ENCODE peak calls at places on chromosome 9, in ten cellular contexts. One of them, this sample, is unnamed.

GRCh38 chr9:129610473-129611301 is 10.2 kb downstream of the C9orf50 start:
- DNase-seq in NCI-H446: no peak
- DNase-seq in mesendoderm: peak
- DNase-seq in NCI-H69: peak
- DNase-seq in iPS-NIHi11: peak
- DNase-seq in T-helper 1 cell: peak
- DNase-seq in cortex of kidney: no peak
- DNase-seq in caudate nucleus: peak
- DNase-seq in M059J: peak
- DNase-seq in T-helper 2 cell: peak
- DNase-seq in this sample: peak

GRCh38 chr9:73839471-73839870 is 657.7 kb upstream of the RORB start:
- DNase-seq in NCI-H446: no peak
- DNase-seq in mesendoderm: no peak
- DNase-seq in NCI-H69: no peak
- DNase-seq in iPS-NIHi11: no peak
- DNase-seq in T-helper 1 cell: no peak
- DNase-seq in cortex of kidney: no peak
- DNase-seq in caudate nucleus: no peak
- DNase-seq in M059J: no peak
- DNase-seq in T-helper 2 cell: no peak
- DNase-seq in this sample: no peak

GRCh38 chr9:116099821-116100220 is 53.8 kb upstream of the PAPPA start:
- DNase-seq in NCI-H446: no peak
- DNase-seq in mesendoderm: no peak
- DNase-seq in NCI-H69: no peak
- DNase-seq in iPS-NIHi11: no peak
- DNase-seq in T-helper 1 cell: no peak
- DNase-seq in cortex of kidney: no peak
- DNase-seq in caudate nucleus: no peak
- DNase-seq in M059J: peak
- DNase-seq in T-helper 2 cell: no peak
- DNase-seq in this sample: no peak

GRCh38 chr9:40913928-40914673 is 214.4 kb downstream of the FOXD4L6 start:
- DNase-seq in NCI-H446: no peak
- DNase-seq in mesendoderm: no peak
- DNase-seq in NCI-H69: no peak
- DNase-seq in iPS-NIHi11: no peak
- DNase-seq in T-helper 1 cell: no peak
- DNase-seq in cortex of kidney: no peak
- DNase-seq in caudate nucleus: no peak
- DNase-seq in M059J: no peak
- DNase-seq in T-helper 2 cell: no peak
- DNase-seq in this sample: no peak

GRCh38 chr9:91060520-91061343 is 259.1 kb downstream of the SYK start:
- DNase-seq in NCI-H446: no peak
- DNase-seq in mesendoderm: no peak
- DNase-seq in NCI-H69: peak
- DNase-seq in iPS-NIHi11: peak
- DNase-seq in T-helper 1 cell: no peak
- DNase-seq in cortex of kidney: no peak
- DNase-seq in caudate nucleus: no peak
- DNase-seq in M059J: peak
- DNase-seq in T-helper 2 cell: no peak
- DNase-seq in this sample: no peak

GRCh38 chr9:109198736-109199384 is 31.8 kb upstream of the FRRS1L start:
- DNase-seq in NCI-H446: no peak
- DNase-seq in mesendoderm: peak
- DNase-seq in NCI-H69: peak
- DNase-seq in iPS-NIHi11: peak
- DNase-seq in T-helper 1 cell: no peak
- DNase-seq in cortex of kidney: no peak
- DNase-seq in caudate nucleus: no peak
- DNase-seq in M059J: peak
- DNase-seq in T-helper 2 cell: no peak
- DNase-seq in this sample: no peak

GRCh38 chr9:129887210-129888084 is 52.2 kb downstream of the USP20 start:
- DNase-seq in NCI-H446: no peak
- DNase-seq in mesendoderm: no peak
- DNase-seq in NCI-H69: no peak
- DNase-seq in iPS-NIHi11: no peak
- DNase-seq in T-helper 1 cell: peak
- DNase-seq in cortex of kidney: no peak
- DNase-seq in caudate nucleus: no peak
- DNase-seq in M059J: peak
- DNase-seq in T-helper 2 cell: peak
- DNase-seq in this sample: no peak

GRCh38 chr9:125966959-125967711 is 220.0 kb downstream of the PBX3 start:
- DNase-seq in NCI-H446: no peak
- DNase-seq in mesendoderm: no peak
- DNase-seq in NCI-H69: peak
- DNase-seq in iPS-NIHi11: no peak
- DNase-seq in T-helper 1 cell: no peak
- DNase-seq in cortex of kidney: no peak
- DNase-seq in caudate nucleus: no peak
- DNase-seq in M059J: no peak
- DNase-seq in T-helper 2 cell: no peak
- DNase-seq in this sample: no peak

GRCh38 chr9:105503873-105504272 is 54.1 kb upstream of the FKTN start:
- DNase-seq in NCI-H446: no peak
- DNase-seq in mesendoderm: peak
- DNase-seq in NCI-H69: peak
- DNase-seq in iPS-NIHi11: peak
- DNase-seq in T-helper 1 cell: peak
- DNase-seq in cortex of kidney: no peak
- DNase-seq in caudate nucleus: no peak
- DNase-seq in M059J: no peak
- DNase-seq in T-helper 2 cell: no peak
- DNase-seq in this sample: no peak

GRCh38 chr9:136978073-136978864 is 965 bp downstream of the PTGDS start:
- DNase-seq in NCI-H446: no peak
- DNase-seq in mesendoderm: peak
- DNase-seq in NCI-H69: peak
- DNase-seq in iPS-NIHi11: peak
- DNase-seq in T-helper 1 cell: peak
- DNase-seq in cortex of kidney: no peak
- DNase-seq in caudate nucleus: peak
- DNase-seq in M059J: peak
- DNase-seq in T-helper 2 cell: peak
- DNase-seq in this sample: peak

GRCh38 chr9:124773473-124774130 is 2.5 kb upstream of the NR6A1 start:
- DNase-seq in NCI-H446: no peak
- DNase-seq in mesendoderm: no peak
- DNase-seq in NCI-H69: no peak
- DNase-seq in iPS-NIHi11: no peak
- DNase-seq in T-helper 1 cell: no peak
- DNase-seq in cortex of kidney: no peak
- DNase-seq in caudate nucleus: no peak
- DNase-seq in M059J: no peak
- DNase-seq in T-helper 2 cell: no peak
- DNase-seq in this sample: no peak

GRCh38 chr9:5146241-5146640 is 39.2 kb downstream of the INSL6 start:
- DNase-seq in NCI-H446: no peak
- DNase-seq in mesendoderm: no peak
- DNase-seq in NCI-H69: no peak
- DNase-seq in iPS-NIHi11: no peak
- DNase-seq in T-helper 1 cell: no peak
- DNase-seq in cortex of kidney: no peak
- DNase-seq in caudate nucleus: no peak
- DNase-seq in M059J: no peak
- DNase-seq in T-helper 2 cell: no peak
- DNase-seq in this sample: no peak

GRCh38 chr9:37128051-37128450 is 7.7 kb downstream of the ZCCHC7 start:
- DNase-seq in NCI-H446: no peak
- DNase-seq in mesendoderm: no peak
- DNase-seq in NCI-H69: peak
- DNase-seq in iPS-NIHi11: no peak
- DNase-seq in T-helper 1 cell: no peak
- DNase-seq in cortex of kidney: no peak
- DNase-seq in caudate nucleus: no peak
- DNase-seq in M059J: no peak
- DNase-seq in T-helper 2 cell: no peak
- DNase-seq in this sample: no peak

GRCh38 chr9:347667-348292 is 133.1 kb downstream of the DOCK8 start:
- DNase-seq in NCI-H446: peak
- DNase-seq in mesendoderm: peak
- DNase-seq in NCI-H69: peak
- DNase-seq in iPS-NIHi11: peak
- DNase-seq in T-helper 1 cell: no peak
- DNase-seq in cortex of kidney: no peak
- DNase-seq in caudate nucleus: no peak
- DNase-seq in M059J: peak
- DNase-seq in T-helper 2 cell: no peak
- DNase-seq in this sample: peak

GRCh38 chr9:72898784-72899733 is 53.8 kb downstream of the ALDH1A1 start:
- DNase-seq in NCI-H446: no peak
- DNase-seq in mesendoderm: no peak
- DNase-seq in NCI-H69: no peak
- DNase-seq in iPS-NIHi11: no peak
- DNase-seq in T-helper 1 cell: no peak
- DNase-seq in cortex of kidney: no peak
- DNase-seq in caudate nucleus: no peak
- DNase-seq in M059J: no peak
- DNase-seq in T-helper 2 cell: no peak
- DNase-seq in this sample: no peak

GRCh38 chr9:629136-629535 is 212.4 kb upstream of the DMRT1 start:
- DNase-seq in NCI-H446: no peak
- DNase-seq in mesendoderm: no peak
- DNase-seq in NCI-H69: no peak
- DNase-seq in iPS-NIHi11: no peak
- DNase-seq in T-helper 1 cell: no peak
- DNase-seq in cortex of kidney: no peak
- DNase-seq in caudate nucleus: no peak
- DNase-seq in M059J: peak
- DNase-seq in T-helper 2 cell: no peak
- DNase-seq in this sample: no peak

GRCh38 chr9:96680812-96681499 is 25.8 kb upstream of the PRXL2C start:
- DNase-seq in NCI-H446: no peak
- DNase-seq in mesendoderm: no peak
- DNase-seq in NCI-H69: no peak
- DNase-seq in iPS-NIHi11: no peak
- DNase-seq in T-helper 1 cell: no peak
- DNase-seq in cortex of kidney: no peak
- DNase-seq in caudate nucleus: no peak
- DNase-seq in M059J: no peak
- DNase-seq in T-helper 2 cell: no peak
- DNase-seq in this sample: no peak

GRCh38 chr9:133955821-133956411 is 36.2 kb downstream of the VAV2 start:
- DNase-seq in NCI-H446: no peak
- DNase-seq in mesendoderm: peak
- DNase-seq in NCI-H69: peak
- DNase-seq in iPS-NIHi11: peak
- DNase-seq in T-helper 1 cell: peak
- DNase-seq in cortex of kidney: no peak
- DNase-seq in caudate nucleus: no peak
- DNase-seq in M059J: no peak
- DNase-seq in T-helper 2 cell: no peak
- DNase-seq in this sample: no peak

GRCh38 chr9:16262467-16263261 is 607.8 kb downstream of the BNC2 start:
- DNase-seq in NCI-H446: peak
- DNase-seq in mesendoderm: peak
- DNase-seq in NCI-H69: peak
- DNase-seq in iPS-NIHi11: no peak
- DNase-seq in T-helper 1 cell: no peak
- DNase-seq in cortex of kidney: no peak
- DNase-seq in caudate nucleus: no peak
- DNase-seq in M059J: peak
- DNase-seq in T-helper 2 cell: no peak
- DNase-seq in this sample: no peak

GRCh38 chr9:9352877-9353481 is 1259.8 kb downstream of the PTPRD start:
- DNase-seq in NCI-H446: peak
- DNase-seq in mesendoderm: no peak
- DNase-seq in NCI-H69: peak
- DNase-seq in iPS-NIHi11: no peak
- DNase-seq in T-helper 1 cell: no peak
- DNase-seq in cortex of kidney: no peak
- DNase-seq in caudate nucleus: no peak
- DNase-seq in M059J: no peak
- DNase-seq in T-helper 2 cell: no peak
- DNase-seq in this sample: no peak

GRCh38 chr9:134154262-134154701 is 10.1 kb downstream of the RNU6ATAC start:
- DNase-seq in NCI-H446: no peak
- DNase-seq in mesendoderm: no peak
- DNase-seq in NCI-H69: no peak
- DNase-seq in iPS-NIHi11: no peak
- DNase-seq in T-helper 1 cell: no peak
- DNase-seq in cortex of kidney: no peak
- DNase-seq in caudate nucleus: no peak
- DNase-seq in M059J: no peak
- DNase-seq in T-helper 2 cell: no peak
- DNase-seq in this sample: no peak

GRCh38 chr9:115980502-115980901 is 173.1 kb upstream of the PAPPA start:
- DNase-seq in NCI-H446: no peak
- DNase-seq in mesendoderm: no peak
- DNase-seq in NCI-H69: no peak
- DNase-seq in iPS-NIHi11: no peak
- DNase-seq in T-helper 1 cell: no peak
- DNase-seq in cortex of kidney: no peak
- DNase-seq in caudate nucleus: no peak
- DNase-seq in M059J: no peak
- DNase-seq in T-helper 2 cell: no peak
- DNase-seq in this sample: no peak

GRCh38 chr9:37574996-37575395 is 1.2 kb downstream of the FBXO10 start:
- DNase-seq in NCI-H446: no peak
- DNase-seq in mesendoderm: no peak
- DNase-seq in NCI-H69: peak
- DNase-seq in iPS-NIHi11: no peak
- DNase-seq in T-helper 1 cell: no peak
- DNase-seq in cortex of kidney: no peak
- DNase-seq in caudate nucleus: no peak
- DNase-seq in M059J: no peak
- DNase-seq in T-helper 2 cell: no peak
- DNase-seq in this sample: no peak